ENCODE peak calls at places on chromosomes 12 and 14, in seven cellular contexts. P, W, A, U, E, H and L are unnamed samples.

GRCh38 chr12:123602651-123603195 is 824 bp downstream of the DDX55 start:
- DNase-seq in W (peak; percentile 18), A (no peak), P (no peak), H (no peak), E (no peak), U (no peak), L (no peak)

GRCh38 chr12:75660107-75660530 is 148.7 kb upstream of the KRR1 start:
- DNase-seq in U (no peak), H (no peak), W (no peak), P (no peak), E (no peak), A (no peak), L (no peak)

GRCh38 chr14:62081012-62081612 is 318.9 kb downstream of the SNAPC1 start:
- DNase-seq in H (no peak), E (no peak), U (no peak), A (no peak), W (no peak), P (no peak), L (no peak)

GRCh38 chr14:103347091-103347815 is 13.2 kb downstream of the EIF5 start:
- DNase-seq in P (no peak), A (no peak), U (no peak), W (no peak), E (no peak), H (no peak), L (no peak)

GRCh38 chr14:32457213-32457920 is 128.3 kb downstream of the AKAP6 start:
- DNase-seq in P (no peak), H (peak; percentile 74), U (no peak), W (no peak), E (no peak), A (no peak), L (no peak)

GRCh38 chr14:60235440-60235839 is 13.6 kb upstream of the PPM1A start:
- DNase-seq in W (no peak), H (no peak), A (no peak), E (no peak), P (no peak), U (no peak), L (no peak)

GRCh38 chr12:32454075-32454474 is 54.7 kb downstream of the FGD4 start:
- DNase-seq in P (no peak), U (no peak), W (no peak), E (no peak), A (no peak), H (no peak), L (no peak)

GRCh38 chr14:90755661-90756304 is 60.4 kb downstream of the TTC7B start:
- DNase-seq in U (no peak), H (no peak), W (no peak), P (no peak), E (no peak), A (no peak), L (no peak)

GRCh38 chr12:1424674-1425395 is 169.5 kb downstream of the FBXL14 start:
- DNase-seq in P (no peak), H (no peak), W (no peak), E (no peak), U (no peak), A (no peak), L (no peak)

GRCh38 chr14:26204362-26204953 is 393.4 kb downstream of the NOVA1 start:
- DNase-seq in A (no peak), P (no peak), H (no peak), E (no peak), U (no peak), W (no peak), L (no peak)

GRCh38 chr12:77236066-77236465 is 170.7 kb upstream of the E2F7 start:
- DNase-seq in W (no peak), E (no peak), H (no peak), U (no peak), A (no peak), P (no peak), L (no peak)

GRCh38 chr14:61391119-61391518 is 69.7 kb downstream of the PRKCH start:
- DNase-seq in A (no peak), E (no peak), W (no peak), U (no peak), H (no peak), P (no peak), L (no peak)

GRCh38 chr12:81992461-81992860 is 233.3 kb upstream of the PPFIA2 start:
- DNase-seq in H (no peak), A (no peak), P (no peak), E (no peak), W (peak; percentile 34), U (no peak), L (no peak)

GRCh38 chr12:47843226-47843980 is 23.7 kb upstream of the HDAC7 start:
- DNase-seq in U (no peak), P (no peak), W (no peak), A (no peak), E (no peak), H (no peak), L (no peak)

GRCh38 chr14:41749425-41749824 is 142.7 kb downstream of the LRFN5 start:
- DNase-seq in U (no peak), P (no peak), E (no peak), A (no peak), H (no peak), W (no peak), L (no peak)

GRCh38 chr14:64760916-64761315 is 56.7 kb downstream of the PLEKHG3 start:
- DNase-seq in W (no peak), U (no peak), H (no peak), E (no peak), A (no peak), P (peak; percentile 16), L (no peak)

GRCh38 chr12:106767954-106768501 is 6.5 kb upstream of the RIC8B start:
- DNase-seq in P (no peak), W (no peak), E (no peak), A (no peak), H (no peak), U (no peak), L (no peak)

GRCh38 chr14:59359451-59360124 is 105.6 kb downstream of the GPR135 start:
- DNase-seq in H (no peak), E (no peak), A (no peak), U (no peak), W (no peak), P (no peak), L (no peak)

GRCh38 chr14:23539209-23539866 is 12.2 kb downstream of the ZFHX2 start:
- DNase-seq in E (no peak), A (no peak), W (no peak), P (no peak), U (no peak), H (peak; percentile 59), L (no peak)

GRCh38 chr14:96979611-96980074 is 182.5 kb downstream of the VRK1 start:
- DNase-seq in E (no peak), W (no peak), A (no peak), P (no peak), H (peak; percentile 75), U (no peak), L (no peak)

GRCh38 chr14:96980835-96981234 is 183.7 kb downstream of the VRK1 start:
- DNase-seq in H (no peak), W (no peak), E (no peak), P (no peak), A (no peak), U (no peak), L (no peak)

GRCh38 chr14:96975116-96975515 is 177.9 kb downstream of the VRK1 start:
- DNase-seq in W (no peak), P (no peak), H (no peak), A (no peak), E (no peak), U (no peak), L (no peak)

GRCh38 chr14:96978525-96979272 is 181.5 kb downstream of the VRK1 start:
- DNase-seq in A (no peak), W (no peak), E (no peak), H (peak; percentile 66), P (no peak), U (no peak), L (no peak)
- TF ChIP-seq CTCF in A (no peak), W (no peak), E (no peak), H (no peak), P (no peak), U (no peak), L (no peak)

GRCh38 chr14:71271166-71271945 is 364.1 kb downstream of the PCNX1 start:
- DNase-seq in H (no peak), P (no peak), E (no peak), W (no peak), A (no peak), U (no peak), L (no peak)

GRCh38 chr14:71262466-71262865 is 355.2 kb downstream of the PCNX1 start:
- DNase-seq in W (no peak), A (no peak), H (no peak), P (no peak), E (no peak), U (no peak), L (no peak)

GRCh38 chr14:71266994-71267636 is 359.9 kb downstream of the PCNX1 start:
- DNase-seq in A (no peak), E (no peak), W (no peak), H (no peak), U (no peak), P (no peak), L (no peak)

GRCh38 chr14:71264260-71264659 is 357.0 kb downstream of the PCNX1 start:
- DNase-seq in E (no peak), H (no peak), U (no peak), A (no peak), W (no peak), P (no peak), L (no peak)

GRCh38 chr14:71267691-71268090 is 360.4 kb downstream of the PCNX1 start:
- DNase-seq in P (no peak), U (no peak), W (no peak), A (no peak), H (no peak), E (no peak), L (no peak)
- H3K4me3 ChIP-seq in P (peak overlapping the region; percentile 32), U (no peak overlapping the region), W (peak overlapping the region; percentile 23), A (no peak overlapping the region), H (no peak overlapping the region), E (no peak overlapping the region), L (no peak overlapping the region)

GRCh38 chr14:24613241-24613640 is 3.8 kb upstream of the GZMH start:
- DNase-seq in P (no peak), W (no peak), U (no peak), E (no peak), H (no peak), A (no peak), L (no peak)

GRCh38 chr14:24607635-24608492 is 1.6 kb downstream of the GZMH start:
- DNase-seq in W (no peak), H (no peak), E (no peak), P (no peak), U (no peak), A (no peak), L (no peak)

GRCh38 chr14:24607081-24607480 is 2.4 kb downstream of the GZMH start:
- DNase-seq in E (no peak), A (no peak), H (no peak), P (no peak), W (no peak), U (no peak), L (no peak)

GRCh38 chr14:24612186-24612585 is 2.7 kb upstream of the GZMH start:
- DNase-seq in W (no peak), P (no peak), A (no peak), E (no peak), U (no peak), H (no peak), L (no peak)

GRCh38 chr14:24609667-24610344 is at the start of gene GZMH:
- DNase-seq in A (no peak), H (no peak), W (no peak), U (no peak), E (no peak), P (no peak), L (no peak)
- TF ChIP-seq CTCF in A (no peak), H (no peak), W (no peak), U (no peak), E (no peak), P (no peak), L (no peak)

GRCh38 chr12:89710873-89711179 is 2.2 kb upstream of the ATP2B1 start:
- DNase-seq in U (no peak), H (no peak), A (no peak), P (no peak), W (no peak), E (no peak), L (no peak)
- H3K4me3 ChIP-seq in U (peak overlapping the region; percentile 88), H (no peak overlapping the region), A (no peak overlapping the region), P (peak overlapping the region; percentile 87), W (peak overlapping the region; percentile 83), E (peak overlapping the region; percentile 88), L (peak overlapping the region; percentile 96)